ENCODE peak calls at places on chromosome 6, in six cellular contexts. One of them, this sample, is unnamed.

GRCh38 chr6:35856250-35856649 is 51.1 kb downstream of the LHFPL5 start:
- DNase-seq in fibroblast of lung: no peak
- DNase-seq in kidney: no peak
- DNase-seq in mesendoderm: no peak
- DNase-seq in PC-3: no peak
- DNase-seq in HCT116: no peak
- DNase-seq in this sample: no peak

GRCh38 chr6:33123732-33124524 is 48.1 kb downstream of the HLA-DPB1 start:
- DNase-seq in fibroblast of lung: peak; percentile 14
- DNase-seq in kidney: no peak
- DNase-seq in mesendoderm: peak; percentile 56
- DNase-seq in PC-3: peak; percentile 84
- DNase-seq in HCT116: peak; percentile 77
- DNase-seq in this sample: peak; percentile 50

GRCh38 chr6:79277109-79277508 is 42.6 kb upstream of the HMGN3 start:
- DNase-seq in fibroblast of lung: peak; percentile 31
- DNase-seq in kidney: no peak
- DNase-seq in mesendoderm: peak; percentile 39
- DNase-seq in PC-3: peak; percentile 50
- DNase-seq in HCT116: no peak
- DNase-seq in this sample: peak; percentile 38

GRCh38 chr6:111462770-111463391 is 20.1 kb downstream of the REV3L start:
- DNase-seq in fibroblast of lung: peak; percentile 80
- DNase-seq in kidney: no peak
- DNase-seq in mesendoderm: peak; percentile 12
- DNase-seq in PC-3: peak; percentile 38
- DNase-seq in HCT116: no peak
- DNase-seq in this sample: no peak

GRCh38 chr6:15363164-15363522 is 117.3 kb downstream of the JARID2 start:
- DNase-seq in fibroblast of lung: no peak
- DNase-seq in kidney: no peak
- DNase-seq in mesendoderm: no peak
- DNase-seq in PC-3: no peak
- DNase-seq in HCT116: no peak
- DNase-seq in this sample: no peak

GRCh38 chr6:163132050-163132750 is 282.3 kb upstream of the QKI start:
- DNase-seq in fibroblast of lung: peak; percentile 42
- DNase-seq in kidney: no peak
- DNase-seq in mesendoderm: no peak
- DNase-seq in PC-3: no peak
- DNase-seq in HCT116: no peak
- DNase-seq in this sample: no peak

GRCh38 chr6:169189686-169190085 is 64.0 kb downstream of the THBS2 start:
- DNase-seq in fibroblast of lung: no peak
- DNase-seq in kidney: no peak
- DNase-seq in mesendoderm: no peak
- DNase-seq in PC-3: no peak
- DNase-seq in HCT116: no peak
- DNase-seq in this sample: no peak

GRCh38 chr6:79798841-79799240 is 148.5 kb downstream of the ELOVL4 start:
- DNase-seq in fibroblast of lung: no peak
- DNase-seq in kidney: no peak
- DNase-seq in mesendoderm: no peak
- DNase-seq in PC-3: no peak
- DNase-seq in HCT116: no peak
- DNase-seq in this sample: no peak

GRCh38 chr6:121652726-121653623 is 217.5 kb downstream of the GJA1 start:
- DNase-seq in fibroblast of lung: peak; percentile 81
- DNase-seq in kidney: no peak
- DNase-seq in mesendoderm: no peak
- DNase-seq in PC-3: peak; percentile 69
- DNase-seq in HCT116: peak; percentile 18
- DNase-seq in this sample: peak; percentile 93

GRCh38 chr6:3585320-3585935 is 128.6 kb upstream of the SLC22A23 start:
- DNase-seq in fibroblast of lung: peak; percentile 78
- DNase-seq in kidney: no peak
- DNase-seq in mesendoderm: no peak
- DNase-seq in PC-3: peak; percentile 94
- DNase-seq in HCT116: no peak
- DNase-seq in this sample: peak; percentile 95

GRCh38 chr6:12577124-12577845 is 139.3 kb upstream of the PHACTR1 start:
- DNase-seq in fibroblast of lung: peak; percentile 69
- DNase-seq in kidney: no peak
- DNase-seq in mesendoderm: peak; percentile 66
- DNase-seq in PC-3: peak; percentile 19
- DNase-seq in HCT116: no peak
- DNase-seq in this sample: no peak

GRCh38 chr6:157825243-157825904 is 2.3 kb downstream of the SNX9 start:
- DNase-seq in fibroblast of lung: peak; percentile 74
- DNase-seq in kidney: no peak
- DNase-seq in mesendoderm: no peak
- DNase-seq in PC-3: peak; percentile 58
- DNase-seq in HCT116: no peak
- DNase-seq in this sample: peak; percentile 59

GRCh38 chr6:90118581-90118980 is 178.1 kb downstream of the BACH2 start:
- DNase-seq in fibroblast of lung: no peak
- DNase-seq in kidney: no peak
- DNase-seq in mesendoderm: no peak
- DNase-seq in PC-3: no peak
- DNase-seq in HCT116: no peak
- DNase-seq in this sample: no peak

GRCh38 chr6:80468398-80468797 is 361.9 kb downstream of the BCKDHB start:
- DNase-seq in fibroblast of lung: no peak
- DNase-seq in kidney: no peak
- DNase-seq in mesendoderm: no peak
- DNase-seq in PC-3: no peak
- DNase-seq in HCT116: no peak
- DNase-seq in this sample: no peak

GRCh38 chr6:16985484-16986284 is 116.2 kb upstream of the STMND1 start:
- DNase-seq in fibroblast of lung: peak; percentile 84
- DNase-seq in kidney: no peak
- DNase-seq in mesendoderm: no peak
- DNase-seq in PC-3: no peak
- DNase-seq in HCT116: no peak
- DNase-seq in this sample: peak; percentile 89

DNA sequence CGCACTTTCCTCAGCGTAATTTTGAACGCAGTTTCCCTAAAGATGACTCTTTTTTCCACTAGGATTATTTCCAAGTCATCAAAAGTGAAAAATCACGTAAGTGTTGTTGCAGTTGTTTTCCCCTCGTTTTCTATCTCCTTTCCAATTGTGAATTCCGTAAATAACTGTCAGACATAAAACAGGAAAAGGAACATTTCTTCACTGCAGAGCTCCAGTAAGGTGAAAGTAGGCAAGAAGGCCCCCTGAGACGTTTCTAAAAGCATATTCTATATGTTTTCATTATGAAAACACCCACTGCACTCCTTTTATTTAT is 17.7 kb downstream of the HIVEP2 start:
- DNase-seq in fibroblast of lung: no peak
- DNase-seq in kidney: no peak
- DNase-seq in mesendoderm: no peak
- DNase-seq in PC-3: no peak
- DNase-seq in HCT116: no peak
- DNase-seq in this sample: no peak
- H3K9ac ChIP-seq in fibroblast of lung: peak overlapping the region; percentile 96
- H3K9ac ChIP-seq in kidney: peak overlapping the region; percentile 67
- H3K9ac ChIP-seq in mesendoderm: peak overlapping the region; percentile 74
- H3K9ac ChIP-seq in PC-3: peak overlapping the region; percentile 79
- H3K9ac ChIP-seq in HCT116: peak overlapping the region; percentile 62
- H3K9ac ChIP-seq in this sample: peak overlapping the region; percentile 88

GRCh38 chr6:159981171-159981571 is 12.3 kb downstream of the IGF2R start:
- DNase-seq in fibroblast of lung: no peak
- DNase-seq in kidney: no peak
- DNase-seq in mesendoderm: no peak
- DNase-seq in PC-3: no peak
- DNase-seq in HCT116: no peak
- DNase-seq in this sample: no peak

GRCh38 chr6:159982726-159983506 is 14.0 kb downstream of the IGF2R start:
- DNase-seq in fibroblast of lung: peak; percentile 30
- DNase-seq in kidney: no peak
- DNase-seq in mesendoderm: no peak
- DNase-seq in PC-3: no peak
- DNase-seq in HCT116: no peak
- DNase-seq in this sample: peak; percentile 58

GRCh38 chr6:159980474-159980873 is 11.6 kb downstream of the IGF2R start:
- DNase-seq in fibroblast of lung: no peak
- DNase-seq in kidney: no peak
- DNase-seq in mesendoderm: no peak
- DNase-seq in PC-3: no peak
- DNase-seq in HCT116: no peak
- DNase-seq in this sample: no peak

GRCh38 chr6:159983641-159984080 is 14.8 kb downstream of the IGF2R start:
- DNase-seq in fibroblast of lung: peak; percentile 52
- DNase-seq in kidney: no peak
- DNase-seq in mesendoderm: no peak
- DNase-seq in PC-3: no peak
- DNase-seq in HCT116: no peak
- DNase-seq in this sample: peak; percentile 44

GRCh38 chr6:159981591-159982245 is 12.8 kb downstream of the IGF2R start:
- DNase-seq in fibroblast of lung: peak; percentile 89
- DNase-seq in kidney: no peak
- DNase-seq in mesendoderm: no peak
- DNase-seq in PC-3: no peak
- DNase-seq in HCT116: no peak
- DNase-seq in this sample: peak; percentile 37
- H3K9ac ChIP-seq in fibroblast of lung: no peak overlapping the region
- H3K9ac ChIP-seq in kidney: peak overlapping the region; percentile 41
- H3K9ac ChIP-seq in mesendoderm: no peak overlapping the region
- H3K9ac ChIP-seq in PC-3: no peak overlapping the region
- H3K9ac ChIP-seq in HCT116: no peak overlapping the region
- H3K9ac ChIP-seq in this sample: no peak overlapping the region

DNA sequence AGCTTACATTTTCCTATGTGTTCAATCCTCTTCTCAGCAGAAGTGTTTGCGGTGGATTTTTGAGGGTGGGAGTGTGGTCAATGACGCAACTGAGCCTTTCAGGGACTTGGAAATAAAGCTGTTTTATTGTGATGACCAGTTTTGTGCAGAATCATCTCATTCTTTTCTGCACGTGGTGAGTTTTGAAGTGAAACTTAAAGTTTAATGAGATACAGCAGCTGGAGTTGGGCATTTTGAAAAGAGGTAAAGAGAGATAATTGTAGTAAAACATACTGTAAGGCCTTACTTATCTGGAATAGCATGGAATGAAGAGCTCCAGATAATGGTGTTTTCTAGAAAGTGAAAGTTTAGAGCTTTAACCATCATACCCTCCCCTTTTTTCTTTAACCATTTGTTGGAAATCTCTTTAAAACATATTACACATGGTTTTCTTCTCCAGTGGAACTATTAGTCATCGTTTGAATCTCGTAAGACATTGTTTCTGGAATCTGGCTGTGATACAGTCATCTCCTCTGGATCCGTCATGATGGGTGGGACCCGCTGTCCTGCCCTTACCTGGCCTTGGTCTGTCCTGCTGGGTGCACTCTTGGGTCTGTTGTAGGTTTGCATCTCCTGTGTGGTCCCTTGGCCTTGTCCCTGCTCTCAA is 29.6 kb downstream of the UST start:
- DNase-seq in fibroblast of lung: peak; percentile 86
- DNase-seq in kidney: no peak
- DNase-seq in mesendoderm: no peak
- DNase-seq in PC-3: peak; percentile 67
- DNase-seq in HCT116: no peak
- DNase-seq in this sample: peak; percentile 61
- H3K9ac ChIP-seq in fibroblast of lung: no peak overlapping the region
- H3K9ac ChIP-seq in kidney: no peak overlapping the region
- H3K9ac ChIP-seq in mesendoderm: no peak overlapping the region
- H3K9ac ChIP-seq in PC-3: peak overlapping the region; percentile 15
- H3K9ac ChIP-seq in HCT116: no peak overlapping the region
- H3K9ac ChIP-seq in this sample: peak overlapping the region; percentile 20

DNA sequence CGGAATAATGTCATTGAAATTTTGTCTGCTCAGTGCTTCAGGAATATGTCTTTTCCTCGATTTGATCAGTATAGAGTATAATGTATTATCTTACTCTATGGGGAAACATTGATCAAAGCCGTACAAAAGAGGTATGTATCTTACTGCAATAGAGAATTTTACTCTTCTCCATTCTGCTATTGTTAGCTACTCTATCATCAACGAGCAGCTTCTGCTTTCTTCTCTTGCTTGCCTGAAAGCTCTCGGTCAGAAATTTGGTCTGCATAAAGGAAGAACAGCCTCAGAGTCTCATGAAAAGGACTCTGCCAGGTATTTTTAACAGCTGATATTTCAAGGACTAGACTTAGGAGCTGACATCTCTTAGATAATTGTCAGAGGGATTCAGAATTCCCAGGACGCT is 545.8 kb upstream of the ARID1B start:
- DNase-seq in fibroblast of lung: no peak
- DNase-seq in kidney: no peak
- DNase-seq in mesendoderm: no peak
- DNase-seq in PC-3: no peak
- DNase-seq in HCT116: no peak
- DNase-seq in this sample: no peak
- H3K9ac ChIP-seq in fibroblast of lung: no peak overlapping the region
- H3K9ac ChIP-seq in kidney: no peak overlapping the region
- H3K9ac ChIP-seq in mesendoderm: no peak overlapping the region
- H3K9ac ChIP-seq in PC-3: no peak overlapping the region
- H3K9ac ChIP-seq in HCT116: no peak overlapping the region
- H3K9ac ChIP-seq in this sample: no peak overlapping the region

DNA sequence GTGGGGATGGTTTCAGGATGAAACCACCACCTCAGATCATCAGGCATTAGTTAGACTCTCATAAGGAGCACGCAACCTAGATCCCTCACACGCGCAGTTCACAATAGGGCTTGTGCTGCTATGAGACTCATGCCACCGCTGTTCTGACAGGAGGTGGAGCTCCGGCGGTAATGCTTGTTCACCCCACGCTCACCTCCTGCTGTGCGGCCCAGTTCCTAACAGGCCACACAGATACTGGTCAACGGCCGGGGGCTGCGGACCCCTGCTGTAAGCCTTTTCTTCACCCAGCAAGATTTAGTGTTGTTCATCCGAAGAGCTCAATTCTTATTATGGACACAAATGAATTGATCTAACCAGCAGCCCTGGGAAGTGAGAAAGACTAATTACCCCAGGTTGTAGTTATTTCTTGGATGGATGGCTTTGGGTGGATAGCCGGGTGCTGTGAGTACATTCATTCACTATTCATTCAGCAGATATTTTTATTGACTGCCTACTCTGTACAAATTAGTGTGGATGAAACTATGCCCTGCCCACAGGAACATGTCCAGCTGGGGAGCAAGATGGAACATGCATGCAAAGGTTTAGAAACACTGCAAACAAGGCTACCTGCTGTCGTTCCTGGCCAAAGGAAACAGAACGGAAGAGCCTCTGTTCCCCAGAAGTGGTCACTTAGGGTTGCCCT is 57.2 kb downstream of the RIOK1 start:
- DNase-seq in fibroblast of lung: no peak
- DNase-seq in kidney: no peak
- DNase-seq in mesendoderm: no peak
- DNase-seq in PC-3: no peak
- DNase-seq in HCT116: no peak
- DNase-seq in this sample: no peak
- H3K9ac ChIP-seq in fibroblast of lung: no peak overlapping the region
- H3K9ac ChIP-seq in kidney: no peak overlapping the region
- H3K9ac ChIP-seq in mesendoderm: no peak overlapping the region
- H3K9ac ChIP-seq in PC-3: no peak overlapping the region
- H3K9ac ChIP-seq in HCT116: no peak overlapping the region
- H3K9ac ChIP-seq in this sample: no peak overlapping the region